ENCODE peak calls at places on chromosomes 3 and 15, in four cellular contexts. L is astrocyte of the spinal cord, H is RWPE1, S is glutamatergic neuron. V is an unnamed sample.

GRCh38 chr15:60917469-60918130 is 311.5 kb downstream of the RORA start:
- DNase-seq in L (no peak), S (no peak), H (no peak), V (no peak)

GRCh38 chr3:145898487-145898886 is 262.5 kb downstream of the PLOD2 start:
- DNase-seq in S (no peak), L (peak; percentile 22), H (no peak), V (no peak)

GRCh38 chr15:64333986-64334385 is 22.0 kb downstream of the CSNK1G1 start:
- DNase-seq in L (no peak), S (no peak), H (no peak), V (no peak)

GRCh38 chr3:140388525-140388924 is 289.3 kb upstream of the TRIM42 start:
- DNase-seq in S (no peak), L (no peak), H (no peak), V (no peak)

GRCh38 chr3:133532951-133533350 is 40.5 kb upstream of the CDV3 start:
- DNase-seq in S (no peak), H (no peak), L (peak; percentile 24), V (no peak)

GRCh38 chr3:179076243-179077027 is 4.8 kb upstream of the ZMAT3 start:
- DNase-seq in S (no peak), L (no peak), H (no peak), V (no peak)

GRCh38 chr3:133413166-133414020 is 13.5 kb downstream of the BFSP2 start:
- DNase-seq in S (no peak), H (no peak), L (peak; percentile 41), V (peak; percentile 26)

GRCh38 chr3:60920519-60920918 is 330.7 kb downstream of the FHIT start:
- DNase-seq in S (no peak), L (no peak), H (no peak), V (no peak)

GRCh38 chr15:35738370-35738769 is 192.4 kb upstream of the DPH6 start:
- DNase-seq in S (no peak), H (no peak), L (peak; percentile 66), V (no peak)

GRCh38 chr15:89139613-89140499 is 51.6 kb downstream of the ABHD2 start:
- DNase-seq in S (peak; percentile 41), L (peak; percentile 38), H (no peak), V (no peak)

GRCh38 chr15:23072633-23073032 is 33.3 kb upstream of the TUBGCP5 start:
- DNase-seq in H (no peak), S (no peak), L (no peak), V (no peak)

DNA sequence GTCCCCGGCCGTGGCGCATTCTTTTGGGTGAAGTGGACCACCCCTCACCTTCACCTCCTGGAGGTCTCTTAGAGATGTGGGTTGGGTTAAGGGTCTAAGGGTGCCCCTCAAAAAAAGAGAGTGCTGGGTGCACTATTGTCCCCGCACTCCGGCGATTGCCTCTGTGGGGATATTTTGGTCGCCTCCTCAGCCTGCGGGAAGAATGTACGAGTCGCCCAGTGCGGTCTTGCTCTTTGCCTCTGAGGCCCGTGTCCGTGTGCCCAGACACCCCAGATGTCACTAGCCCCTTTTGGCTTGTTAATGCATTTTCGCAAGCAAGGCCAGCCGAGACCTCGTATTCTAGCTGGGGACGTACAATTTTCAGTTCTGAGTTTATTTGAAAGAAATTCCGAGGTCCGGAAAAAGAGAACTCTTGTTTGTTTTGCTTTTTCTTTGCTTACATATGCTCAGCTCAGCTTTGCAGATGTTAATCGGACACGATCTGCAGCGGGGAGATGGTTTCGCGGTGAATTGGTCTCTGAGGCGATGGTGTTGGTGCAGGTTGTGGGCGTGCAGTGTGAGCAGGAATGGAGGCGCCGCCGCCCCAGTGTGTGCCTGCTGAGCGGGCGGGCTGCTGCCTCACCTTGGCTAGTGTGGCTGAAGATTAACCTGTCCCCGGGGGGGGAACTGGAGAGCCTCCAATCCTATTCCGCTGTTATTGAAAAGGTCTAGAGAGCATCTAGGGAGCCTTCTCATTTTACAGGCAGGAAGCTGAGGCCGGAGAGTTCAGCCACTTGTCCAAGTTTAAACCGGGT is 1.4 kb downstream of the ST6GAL1 start:
- DNase-seq in H (no peak), S (peak; percentile 47), L (peak; percentile 38), V (peak; percentile 82)
- TF ChIP-seq CTCF in H (no peak), S (no peak), L (no peak), V (no peak)

GRCh38 chr3:168053115-168053514 is 42.6 kb downstream of the GOLIM4 start:
- DNase-seq in H (no peak), S (no peak), L (no peak), V (no peak)
- TF ChIP-seq CTCF in H (no peak), S (no peak), L (peak; percentile 25), V (no peak)

GRCh38 chr3:70065666-70066253 is 66.2 kb downstream of the SAMMSON start:
- DNase-seq in H (no peak), L (no peak), S (peak; percentile 18), V (peak; percentile 4)
- TF ChIP-seq CTCF in H (no peak), L (peak; percentile 26), S (no peak), V (no peak)

GRCh38 chr3:45948409-45948808 is 5.1 kb downstream of the CXCR6 start:
- DNase-seq in S (no peak), L (peak; percentile 18), H (no peak), V (no peak)
- TF ChIP-seq CTCF in S (no peak), L (no peak), H (no peak), V (no peak)

DNA sequence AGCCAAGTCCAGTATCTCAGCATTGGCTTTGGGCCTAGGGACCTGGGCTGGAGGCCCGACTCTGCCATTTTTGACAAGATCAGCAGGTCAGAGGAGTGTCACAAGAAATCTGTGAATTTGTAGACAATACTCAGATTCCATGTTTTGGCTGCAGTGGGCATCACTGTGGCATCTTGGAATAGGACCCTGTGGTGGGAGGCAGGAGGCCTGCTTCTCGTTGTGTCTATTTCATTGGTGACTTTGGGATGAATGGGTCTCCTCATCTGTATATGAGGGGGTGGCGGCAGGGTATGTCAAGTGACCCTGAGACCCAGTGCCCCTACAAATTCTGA is 3.3 kb downstream of the C15orf39 start:
- DNase-seq in S (no peak), L (no peak), H (no peak), V (no peak)
- TF ChIP-seq CTCF in S (no peak), L (no peak), H (peak; percentile 78), V (no peak)

GRCh38 chr3:99777708-99778107 is 40.0 kb upstream of the CMSS1 start:
- DNase-seq in S (no peak), H (no peak), L (peak; percentile 42), V (no peak)

GRCh38 chr3:99777210-99777549 is 40.5 kb upstream of the CMSS1 start:
- DNase-seq in L (no peak), H (no peak), S (no peak), V (no peak)

GRCh38 chr3:99774467-99774866 is 43.2 kb upstream of the CMSS1 start:
- DNase-seq in S (no peak), L (peak; percentile 88), H (peak; percentile 26), V (peak; percentile 2)

GRCh38 chr3:99780749-99781148 is 36.9 kb upstream of the CMSS1 start:
- DNase-seq in H (no peak), S (no peak), L (peak; percentile 69), V (no peak)

GRCh38 chr3:99776516-99777209 is 41.0 kb upstream of the CMSS1 start:
- DNase-seq in S (no peak), H (no peak), L (peak; percentile 33), V (no peak)
- TF ChIP-seq CTCF in S (no peak), H (no peak), L (no peak), V (no peak)

GRCh38 chr3:111904376-111905241 is 45.5 kb downstream of the PHLDB2 start:
- DNase-seq in S (no peak), L (peak; percentile 87), H (peak; percentile 80), V (no peak)
- TF ChIP-seq CTCF in S (no peak), L (no peak), H (no peak), V (no peak)

GRCh38 chr3:80060664-80061063 is 292.9 kb upstream of the ROBO1 start:
- DNase-seq in L (peak; percentile 16), S (no peak), H (no peak), V (no peak)
- TF ChIP-seq CTCF in L (no peak), S (no peak), H (no peak), V (no peak)

GRCh38 chr3:4531478-4532025 is 38.4 kb downstream of the ITPR1 start:
- DNase-seq in H (no peak), S (no peak), L (no peak), V (no peak)

GRCh38 chr3:4528802-4529201 is 35.7 kb downstream of the ITPR1 start:
- DNase-seq in S (no peak), H (no peak), L (no peak), V (no peak)

GRCh38 chr3:4532535-4533112 is 39.5 kb downstream of the ITPR1 start:
- DNase-seq in S (peak; percentile 26), H (no peak), L (no peak), V (no peak)

GRCh38 chr3:4533489-4534443 is 40.6 kb downstream of the ITPR1 start:
- DNase-seq in S (no peak), L (no peak), H (no peak), V (no peak)

GRCh38 chr3:4529901-4530588 is 36.9 kb downstream of the ITPR1 start:
- DNase-seq in S (no peak), H (no peak), L (no peak), V (no peak)
- TF ChIP-seq CTCF in S (no peak), H (no peak), L (no peak), V (no peak)

GRCh38 chr3:153026026-153026425 is 136.0 kb upstream of the RAP2B start:
- DNase-seq in L (peak; percentile 58), H (peak; percentile 41), S (no peak), V (no peak)
- TF ChIP-seq CTCF in L (peak; percentile 48), H (peak; percentile 77), S (peak; percentile 84), V (peak; percentile 61)

V was measured in activated CD8-positive, alpha-beta T cell treated with anti-CD3 and anti-CD28 coated beads for 36 hours.